ENCODE peak calls at places on chromosomes 4 and X, in nine cellular contexts. One of them, this sample, is unnamed.
A peak's percentile ranks its signal among the peaks of the same experiment; 100 is the strongest.

GRCh38 chrX:26375346-26375745 is 159.4 kb downstream of the MAGEB5 start:
- DNase-seq in effector memory CD4-positive, alpha-beta T cell: no peak
- DNase-seq in caudate nucleus: no peak
- DNase-seq in aorta: no peak
- DNase-seq in left lung: no peak
- DNase-seq in Panc1: no peak
- DNase-seq in CD8-positive, alpha-beta T cell: no peak
- DNase-seq in stomach: no peak
- DNase-seq in coronary artery: no peak
- DNase-seq in this sample: no peak

GRCh38 chrX:107154787-107155620 is 36.4 kb upstream of the RBM41 start:
- DNase-seq in effector memory CD4-positive, alpha-beta T cell: no peak
- DNase-seq in caudate nucleus: no peak
- DNase-seq in aorta: no peak
- DNase-seq in left lung: no peak
- DNase-seq in Panc1: no peak
- DNase-seq in CD8-positive, alpha-beta T cell: peak; percentile 5
- DNase-seq in stomach: no peak
- DNase-seq in coronary artery: no peak
- DNase-seq in this sample: peak; percentile 24

GRCh38 chr4:55625835-55626234 is 10.3 kb downstream of the NMU start:
- DNase-seq in effector memory CD4-positive, alpha-beta T cell: no peak
- DNase-seq in caudate nucleus: no peak
- DNase-seq in aorta: no peak
- DNase-seq in left lung: no peak
- DNase-seq in Panc1: no peak
- DNase-seq in CD8-positive, alpha-beta T cell: no peak
- DNase-seq in stomach: no peak
- DNase-seq in coronary artery: no peak
- DNase-seq in this sample: no peak

GRCh38 chrX:40245411-40246140 is 147.8 kb upstream of the BCOR start:
- DNase-seq in effector memory CD4-positive, alpha-beta T cell: no peak
- DNase-seq in caudate nucleus: no peak
- DNase-seq in aorta: peak; percentile 55
- DNase-seq in left lung: no peak
- DNase-seq in Panc1: no peak
- DNase-seq in CD8-positive, alpha-beta T cell: no peak
- DNase-seq in stomach: no peak
- DNase-seq in coronary artery: no peak
- DNase-seq in this sample: no peak

GRCh38 chr4:120156115-120156718 is 89.6 kb upstream of the MAD2L1 start:
- DNase-seq in effector memory CD4-positive, alpha-beta T cell: no peak
- DNase-seq in caudate nucleus: no peak
- DNase-seq in aorta: no peak
- DNase-seq in left lung: no peak
- DNase-seq in Panc1: peak; percentile 52
- DNase-seq in CD8-positive, alpha-beta T cell: peak; percentile 33
- DNase-seq in stomach: no peak
- DNase-seq in coronary artery: no peak
- DNase-seq in this sample: peak; percentile 34

GRCh38 chr4:47368211-47368610 is 95.3 kb downstream of the COMMD8 start:
- DNase-seq in effector memory CD4-positive, alpha-beta T cell: no peak
- DNase-seq in caudate nucleus: no peak
- DNase-seq in aorta: no peak
- DNase-seq in left lung: no peak
- DNase-seq in Panc1: no peak
- DNase-seq in CD8-positive, alpha-beta T cell: no peak
- DNase-seq in stomach: no peak
- DNase-seq in coronary artery: no peak
- DNase-seq in this sample: no peak

GRCh38 chr4:147970003-147970402 is 238.1 kb downstream of the ARHGAP10 start:
- DNase-seq in effector memory CD4-positive, alpha-beta T cell: no peak
- DNase-seq in caudate nucleus: no peak
- DNase-seq in aorta: no peak
- DNase-seq in left lung: no peak
- DNase-seq in Panc1: no peak
- DNase-seq in CD8-positive, alpha-beta T cell: no peak
- DNase-seq in stomach: no peak
- DNase-seq in coronary artery: no peak
- DNase-seq in this sample: no peak

GRCh38 chrX:7266261-7266660 is 118.3 kb upstream of the PUDP start:
- DNase-seq in effector memory CD4-positive, alpha-beta T cell: no peak
- DNase-seq in caudate nucleus: no peak
- DNase-seq in aorta: no peak
- DNase-seq in left lung: no peak
- DNase-seq in Panc1: no peak
- DNase-seq in CD8-positive, alpha-beta T cell: no peak
- DNase-seq in stomach: no peak
- DNase-seq in coronary artery: no peak
- DNase-seq in this sample: no peak

GRCh38 chrX:37912286-37912685 is 64.9 kb upstream of the DYNLT3 start:
- DNase-seq in effector memory CD4-positive, alpha-beta T cell: no peak
- DNase-seq in caudate nucleus: no peak
- DNase-seq in aorta: no peak
- DNase-seq in left lung: no peak
- DNase-seq in Panc1: no peak
- DNase-seq in CD8-positive, alpha-beta T cell: no peak
- DNase-seq in stomach: no peak
- DNase-seq in coronary artery: no peak
- DNase-seq in this sample: peak; percentile 44

GRCh38 chr4:181674315-181674714 is 568.9 kb upstream of the TENM3 start:
- DNase-seq in effector memory CD4-positive, alpha-beta T cell: no peak
- DNase-seq in caudate nucleus: no peak
- DNase-seq in aorta: no peak
- DNase-seq in left lung: no peak
- DNase-seq in Panc1: no peak
- DNase-seq in CD8-positive, alpha-beta T cell: no peak
- DNase-seq in stomach: no peak
- DNase-seq in coronary artery: no peak
- DNase-seq in this sample: no peak

GRCh38 chr4:21678711-21679110 is 269.9 kb downstream of the KCNIP4 start:
- DNase-seq in effector memory CD4-positive, alpha-beta T cell: no peak
- DNase-seq in caudate nucleus: no peak
- DNase-seq in aorta: no peak
- DNase-seq in left lung: no peak
- DNase-seq in Panc1: no peak
- DNase-seq in CD8-positive, alpha-beta T cell: no peak
- DNase-seq in stomach: no peak
- DNase-seq in coronary artery: no peak
- DNase-seq in this sample: no peak

GRCh38 chrX:110219920-110220319 is 98.0 kb downstream of the AMMECR1 start:
- DNase-seq in effector memory CD4-positive, alpha-beta T cell: no peak
- DNase-seq in caudate nucleus: no peak
- DNase-seq in aorta: no peak
- DNase-seq in left lung: no peak
- DNase-seq in Panc1: no peak
- DNase-seq in CD8-positive, alpha-beta T cell: no peak
- DNase-seq in stomach: no peak
- DNase-seq in coronary artery: no peak
- DNase-seq in this sample: no peak

GRCh38 chr4:156169011-156169410 is 215.3 kb upstream of the CTSO start:
- DNase-seq in effector memory CD4-positive, alpha-beta T cell: no peak
- DNase-seq in caudate nucleus: no peak
- DNase-seq in aorta: peak; percentile 46
- DNase-seq in left lung: no peak
- DNase-seq in Panc1: peak; percentile 20
- DNase-seq in CD8-positive, alpha-beta T cell: no peak
- DNase-seq in stomach: no peak
- DNase-seq in coronary artery: no peak
- DNase-seq in this sample: peak; percentile 10

GRCh38 chr4:156173937-156174336 is 220.3 kb upstream of the CTSO start:
- DNase-seq in effector memory CD4-positive, alpha-beta T cell: no peak
- DNase-seq in caudate nucleus: no peak
- DNase-seq in aorta: no peak
- DNase-seq in left lung: no peak
- DNase-seq in Panc1: no peak
- DNase-seq in CD8-positive, alpha-beta T cell: no peak
- DNase-seq in stomach: no peak
- DNase-seq in coronary artery: no peak
- DNase-seq in this sample: no peak

GRCh38 chr4:156173481-156173880 is 219.8 kb upstream of the CTSO start:
- DNase-seq in effector memory CD4-positive, alpha-beta T cell: no peak
- DNase-seq in caudate nucleus: no peak
- DNase-seq in aorta: no peak
- DNase-seq in left lung: no peak
- DNase-seq in Panc1: no peak
- DNase-seq in CD8-positive, alpha-beta T cell: no peak
- DNase-seq in stomach: no peak
- DNase-seq in coronary artery: no peak
- DNase-seq in this sample: no peak

GRCh38 chr4:156168288-156168687 is 214.6 kb upstream of the CTSO start:
- DNase-seq in effector memory CD4-positive, alpha-beta T cell: no peak
- DNase-seq in caudate nucleus: no peak
- DNase-seq in aorta: no peak
- DNase-seq in left lung: no peak
- DNase-seq in Panc1: no peak
- DNase-seq in CD8-positive, alpha-beta T cell: no peak
- DNase-seq in stomach: no peak
- DNase-seq in coronary artery: no peak
- DNase-seq in this sample: no peak

DNA sequence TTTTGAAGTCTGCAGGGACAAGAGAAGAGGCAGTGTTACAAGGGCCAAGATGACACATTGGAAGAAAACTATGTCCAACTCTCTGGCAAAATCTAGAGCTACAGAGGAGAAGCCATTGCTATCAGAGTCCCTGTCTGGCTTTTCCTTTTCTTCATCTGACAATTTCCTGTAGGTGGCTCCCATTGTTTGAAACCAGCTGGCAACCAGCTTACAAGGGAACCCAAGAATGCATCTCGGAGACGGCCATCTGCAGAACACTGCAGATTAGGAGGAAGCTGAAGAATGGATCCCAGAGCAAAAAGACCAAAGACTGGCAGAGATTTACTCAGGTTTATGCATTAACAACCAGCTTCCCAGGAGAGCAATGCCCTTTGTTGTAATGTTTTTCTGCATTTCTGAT is 216.2 kb upstream of the CTSO start:
- DNase-seq in effector memory CD4-positive, alpha-beta T cell: no peak
- DNase-seq in caudate nucleus: no peak
- DNase-seq in aorta: no peak
- DNase-seq in left lung: no peak
- DNase-seq in Panc1: no peak
- DNase-seq in CD8-positive, alpha-beta T cell: no peak
- DNase-seq in stomach: no peak
- DNase-seq in coronary artery: no peak
- DNase-seq in this sample: no peak
- H3K27ac ChIP-seq in effector memory CD4-positive, alpha-beta T cell: no peak overlapping the region
- H3K27ac ChIP-seq in caudate nucleus: no peak overlapping the region
- H3K27ac ChIP-seq in aorta: no peak overlapping the region
- H3K27ac ChIP-seq in left lung: no peak overlapping the region
- H3K27ac ChIP-seq in Panc1: no peak overlapping the region
- H3K27ac ChIP-seq in CD8-positive, alpha-beta T cell: no peak overlapping the region
- H3K27ac ChIP-seq in stomach: no peak overlapping the region
- H3K27ac ChIP-seq in coronary artery: no peak overlapping the region
- H3K27ac ChIP-seq in this sample: no peak overlapping the region

GRCh38 chr4:128782076-128782715 is 27.3 kb upstream of the JADE1 start:
- DNase-seq in effector memory CD4-positive, alpha-beta T cell: peak; percentile 19
- DNase-seq in caudate nucleus: no peak
- DNase-seq in aorta: no peak
- DNase-seq in left lung: no peak
- DNase-seq in Panc1: no peak
- DNase-seq in CD8-positive, alpha-beta T cell: peak; percentile 60
- DNase-seq in stomach: peak; percentile 46
- DNase-seq in coronary artery: no peak
- DNase-seq in this sample: no peak

GRCh38 chr4:128782875-128783614 is 26.5 kb upstream of the JADE1 start:
- DNase-seq in effector memory CD4-positive, alpha-beta T cell: no peak
- DNase-seq in caudate nucleus: no peak
- DNase-seq in aorta: peak; percentile 62
- DNase-seq in left lung: no peak
- DNase-seq in Panc1: no peak
- DNase-seq in CD8-positive, alpha-beta T cell: no peak
- DNase-seq in stomach: no peak
- DNase-seq in coronary artery: no peak
- DNase-seq in this sample: no peak

GRCh38 chr4:128787509-128788311 is 21.8 kb upstream of the JADE1 start:
- DNase-seq in effector memory CD4-positive, alpha-beta T cell: no peak
- DNase-seq in caudate nucleus: no peak
- DNase-seq in aorta: no peak
- DNase-seq in left lung: no peak
- DNase-seq in Panc1: no peak
- DNase-seq in CD8-positive, alpha-beta T cell: no peak
- DNase-seq in stomach: no peak
- DNase-seq in coronary artery: no peak
- DNase-seq in this sample: no peak
- H3K27ac ChIP-seq in effector memory CD4-positive, alpha-beta T cell: no peak overlapping the region
- H3K27ac ChIP-seq in caudate nucleus: no peak overlapping the region
- H3K27ac ChIP-seq in aorta: no peak overlapping the region
- H3K27ac ChIP-seq in left lung: no peak overlapping the region
- H3K27ac ChIP-seq in Panc1: no peak overlapping the region
- H3K27ac ChIP-seq in CD8-positive, alpha-beta T cell: no peak overlapping the region
- H3K27ac ChIP-seq in stomach: no peak overlapping the region
- H3K27ac ChIP-seq in coronary artery: no peak overlapping the region
- H3K27ac ChIP-seq in this sample: no peak overlapping the region

DNA sequence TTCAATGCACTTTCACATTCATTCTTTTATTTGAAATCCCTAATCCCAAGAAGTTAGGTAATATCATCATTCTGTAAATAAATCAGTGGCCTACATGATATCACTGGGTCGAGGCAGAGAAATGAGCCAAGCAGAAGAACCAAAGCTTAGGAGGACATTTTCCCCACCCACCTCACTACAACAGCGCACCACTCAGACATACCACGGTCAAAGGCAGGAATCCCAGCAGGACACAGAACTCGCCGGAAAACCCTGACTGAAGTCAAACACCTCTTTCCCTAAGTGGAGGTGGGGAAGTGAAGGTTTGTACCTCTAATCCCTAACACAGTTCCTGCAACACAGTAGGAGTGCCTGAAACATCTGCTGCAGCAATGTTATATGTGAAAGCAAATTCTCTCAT is 21.5 kb downstream of the RELL1 start:
- DNase-seq in effector memory CD4-positive, alpha-beta T cell: no peak
- DNase-seq in caudate nucleus: no peak
- DNase-seq in aorta: no peak
- DNase-seq in left lung: no peak
- DNase-seq in Panc1: no peak
- DNase-seq in CD8-positive, alpha-beta T cell: no peak
- DNase-seq in stomach: no peak
- DNase-seq in coronary artery: no peak
- DNase-seq in this sample: no peak
- H3K27ac ChIP-seq in effector memory CD4-positive, alpha-beta T cell: no peak overlapping the region
- H3K27ac ChIP-seq in caudate nucleus: peak overlapping the region; percentile 22
- H3K27ac ChIP-seq in aorta: peak overlapping the region; percentile 17
- H3K27ac ChIP-seq in left lung: peak overlapping the region; percentile 73
- H3K27ac ChIP-seq in Panc1: peak overlapping the region; percentile 53
- H3K27ac ChIP-seq in CD8-positive, alpha-beta T cell: no peak overlapping the region
- H3K27ac ChIP-seq in stomach: peak overlapping the region; percentile 80
- H3K27ac ChIP-seq in coronary artery: peak overlapping the region; percentile 65
- H3K27ac ChIP-seq in this sample: no peak overlapping the region

DNA sequence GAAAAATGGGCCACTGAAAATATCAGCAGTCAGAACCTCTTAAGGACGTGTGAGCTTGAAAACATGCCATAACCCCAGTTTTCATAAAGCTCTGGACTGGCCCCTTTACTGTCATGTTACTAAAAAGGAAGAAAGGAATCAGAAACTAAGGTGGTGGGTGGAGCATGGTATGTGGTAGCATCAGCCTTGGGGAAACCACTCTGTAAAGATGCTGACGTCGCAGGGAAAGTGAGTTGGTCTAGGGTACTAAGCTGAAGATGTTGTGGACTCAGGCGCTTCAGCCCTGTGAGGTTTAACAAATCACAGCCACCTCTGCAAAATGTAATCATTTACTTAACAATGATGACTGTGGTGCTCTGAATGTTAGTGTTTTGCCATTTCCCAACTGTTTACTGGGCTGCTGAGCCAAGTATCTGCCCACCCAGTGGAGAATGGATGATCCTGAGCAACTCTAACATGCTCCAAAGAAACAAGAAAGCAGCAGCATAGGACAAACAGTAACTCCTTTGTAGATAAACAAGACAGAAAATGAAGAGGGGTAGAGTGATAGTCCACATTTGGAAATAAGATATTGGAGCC is 33.4 kb downstream of the C4orf54 start:
- DNase-seq in effector memory CD4-positive, alpha-beta T cell: no peak
- DNase-seq in caudate nucleus: no peak
- DNase-seq in aorta: no peak
- DNase-seq in left lung: no peak
- DNase-seq in Panc1: no peak
- DNase-seq in CD8-positive, alpha-beta T cell: no peak
- DNase-seq in stomach: no peak
- DNase-seq in coronary artery: no peak
- DNase-seq in this sample: no peak
- H3K27ac ChIP-seq in effector memory CD4-positive, alpha-beta T cell: no peak overlapping the region
- H3K27ac ChIP-seq in caudate nucleus: no peak overlapping the region
- H3K27ac ChIP-seq in aorta: no peak overlapping the region
- H3K27ac ChIP-seq in left lung: no peak overlapping the region
- H3K27ac ChIP-seq in Panc1: no peak overlapping the region
- H3K27ac ChIP-seq in CD8-positive, alpha-beta T cell: no peak overlapping the region
- H3K27ac ChIP-seq in stomach: peak overlapping the region; percentile 2
- H3K27ac ChIP-seq in coronary artery: no peak overlapping the region
- H3K27ac ChIP-seq in this sample: no peak overlapping the region